ENCODE peak calls at places on chromosomes 13 and 19, in eight cellular contexts. Q is GM23338; W is NCI-H1436 treated with DMSO at 0.1 percent for 48 hours; G is stimulated activated CD4-positive, alpha-beta T cell treated with anti-CD3 and anti-CD28 coated beads, Interleukin-2, amount 100 ng/mL, for 48 hours; V is chondrocyte; U is AG09309; C is H7; J is HT1080. H is an unnamed sample.

GRCh38 chr19:11198175-11198534 is 810 bp upstream of the KANK2 start:
- DNase-seq in U (no peak), W (no peak), V (no peak), Q (no peak), C (no peak), G (no peak), J (no peak), H (no peak)

GRCh38 chr13:109274188-109274821 is 512.1 kb downstream of the IRS2 start:
- DNase-seq in G (no peak), U (no peak), W (no peak), C (peak), Q (peak), V (no peak), J (peak), H (no peak)

GRCh38 chr13:80858131-80858530 is 517.2 kb upstream of the SPRY2 start:
- DNase-seq in U (no peak), Q (peak), G (no peak), V (no peak), W (no peak), C (no peak), J (no peak), H (no peak)

GRCh38 chr13:85910962-85911361 is 111.7 kb upstream of the SLITRK6 start:
- DNase-seq in W (no peak), C (no peak), G (no peak), U (no peak), V (no peak), J (no peak), Q (no peak), H (no peak)

GRCh38 chr13:30065181-30065580 is 214.8 kb upstream of the UBL3 start:
- DNase-seq in G (no peak), C (no peak), U (no peak), W (no peak), Q (no peak), V (no peak), J (peak), H (no peak)

GRCh38 chr19:1794424-1795185 is 17.5 kb downstream of the ATP8B3 start:
- DNase-seq in C (peak), W (no peak), J (no peak), U (no peak), V (no peak), Q (peak), G (no peak), H (no peak)

GRCh38 chr13:110256126-110256905 is 50.6 kb downstream of the COL4A1 start:
- DNase-seq in C (no peak), J (no peak), Q (no peak), V (no peak), U (no peak), W (no peak), G (no peak), H (no peak)

GRCh38 chr19:13020002-13020414 is 24.7 kb downstream of the NFIX start:
- DNase-seq in G (no peak), Q (peak), J (no peak), U (no peak), V (no peak), W (no peak), C (peak), H (no peak)

GRCh38 chr19:38172001-38172400 is 52.0 kb downstream of the DPF1 start:
- DNase-seq in J (no peak), W (no peak), Q (no peak), G (no peak), C (no peak), U (no peak), V (no peak), H (no peak)

GRCh38 chr19:32691952-32692726 is 518 bp downstream of the NUDT19 start:
- DNase-seq in W (no peak), V (peak), Q (peak), J (peak), C (peak), U (peak), G (peak), H (peak)

GRCh38 chr13:64130600-64130999 is 2715.0 kb upstream of the PCDH20 start:
- DNase-seq in Q (no peak), C (no peak), V (peak), U (no peak), J (no peak), W (no peak), G (no peak), H (no peak)

GRCh38 chr19:33214621-33215020 is 11.0 kb downstream of the SLC7A10 start:
- DNase-seq in W (no peak), V (no peak), C (peak), U (no peak), Q (peak), J (peak), G (no peak), H (no peak)

H was measured in RKO.